ENCODE peak calls at places on chromosome 3, in seven cellular contexts. P is NCI-H1436 treated with DMSO at 0.1 percent for 48 hours, Z is EH, E is HEK293T, V is COR-L47, I is GM23248, W is heart left ventricle. B is an unnamed sample.

GRCh38 chr3:13492976-13493866 is 13.1 kb downstream of the HDAC11 start:
- DNase-seq in P (no peak), V (no peak), E (no peak), W (peak), I (no peak), Z (no peak), B (no peak)

GRCh38 chr3:141093971-141094401 is 42.8 kb downstream of the SPSB4 start:
- DNase-seq in V (no peak), Z (no peak), P (no peak), E (no peak), W (peak), I (no peak), B (peak)

GRCh38 chr3:179652467-179653105 is at the start of gene USP13:
- DNase-seq in W (peak), Z (peak), V (peak), P (no peak), I (peak), E (peak), B (peak)

GRCh38 chr3:184181596-184181995 is 4.4 kb upstream of the ABCF3 start:
- DNase-seq in I (no peak), V (no peak), E (no peak), W (no peak), P (no peak), Z (no peak), B (no peak)

GRCh38 chr3:193563429-193563828 is 8.7 kb upstream of the ATP13A4 start:
- DNase-seq in Z (no peak), E (no peak), P (no peak), W (no peak), I (no peak), V (no peak), B (no peak)

GRCh38 chr3:39101022-39101689 is 6.3 kb downstream of the GORASP1 start:
- DNase-seq in E (peak), P (no peak), Z (peak), W (no peak), I (peak), V (no peak), B (peak)

GRCh38 chr3:106809633-106810460 is 567.4 kb upstream of the CCDC54 start:
- DNase-seq in E (no peak), I (peak), V (no peak), Z (peak), W (no peak), P (no peak), B (no peak)

GRCh38 chr3:105465251-105465853 is 98.6 kb downstream of the ALCAM start:
- DNase-seq in I (peak), E (no peak), Z (peak), P (no peak), W (no peak), V (no peak), B (no peak)

GRCh38 chr3:11624161-11624560 is 19.6 kb downstream of the VGLL4 start:
- DNase-seq in I (peak), E (no peak), P (no peak), W (no peak), V (no peak), Z (peak), B (peak)

GRCh38 chr3:98542623-98543022 is 10.8 kb downstream of the GPR15 start:
- DNase-seq in W (no peak), E (no peak), V (no peak), Z (no peak), P (no peak), I (no peak), B (no peak)

GRCh38 chr3:150371741-150372254 is 36.3 kb upstream of the TSC22D2 start:
- DNase-seq in I (peak), E (peak), V (no peak), W (no peak), Z (peak), P (no peak), B (peak)

GRCh38 chr3:108897883-108898282 is 55.8 kb downstream of the GUCA1C start:
- DNase-seq in V (no peak), P (no peak), Z (no peak), W (no peak), I (no peak), E (no peak), B (no peak)

GRCh38 chr3:165196577-165197561 is 685 bp upstream of the SLITRK3 start:
- DNase-seq in E (peak), W (no peak), I (peak), P (no peak), V (peak), Z (no peak), B (no peak)

GRCh38 chr3:129224984-129225393 is 24.4 kb upstream of the COPG1 start:
- DNase-seq in I (peak), V (peak), E (peak), Z (peak), P (no peak), W (peak), B (peak)

GRCh38 chr3:37174532-37175126 is at the start of gene LRRFIP2:
- DNase-seq in W (no peak), Z (peak), E (no peak), P (no peak), I (peak), V (no peak), B (peak)

GRCh38 chr3:183817111-183817510 is 8.3 kb downstream of the MAP6D1 start:
- DNase-seq in I (no peak), P (no peak), V (no peak), E (no peak), Z (no peak), W (no peak), B (no peak)

GRCh38 chr3:124829175-124829818 is 57.9 kb downstream of the ITGB5 start:
- DNase-seq in Z (no peak), W (no peak), I (peak), E (no peak), V (no peak), P (no peak), B (no peak)

GRCh38 chr3:121477589-121477988 is 68.2 kb downstream of the POLQ start:
- DNase-seq in Z (peak), E (no peak), P (no peak), W (no peak), I (peak), V (no peak), B (no peak)

GRCh38 chr3:126434264-126434590 is 39.5 kb downstream of the CFAP100 start:
- DNase-seq in E (no peak), I (no peak), P (no peak), Z (no peak), W (no peak), V (no peak), B (no peak)

GRCh38 chr3:15614958-15615357 is 13.4 kb downstream of the BTD start:
- DNase-seq in I (no peak), P (no peak), W (no peak), E (no peak), Z (no peak), V (no peak), B (no peak)

GRCh38 chr3:101531473-101532086 is 18.6 kb upstream of the SENP7 start:
- DNase-seq in P (no peak), W (no peak), E (no peak), I (no peak), Z (peak), V (no peak), B (no peak)

GRCh38 chr3:55692958-55693558 is 206.0 kb upstream of the WNT5A start:
- DNase-seq in E (no peak), I (peak), Z (peak), V (no peak), W (no peak), P (no peak), B (no peak)

GRCh38 chr3:33840179-33840578 is 41.7 kb downstream of the PDCD6IP start:
- DNase-seq in V (no peak), P (no peak), I (no peak), E (no peak), W (no peak), Z (no peak), B (no peak)

B was measured in bronchial epithelial cell.